ENCODE peak calls at places on chromosomes 16 and 17, in seven cellular contexts. One of them, this sample, is unnamed.

GRCh38 chr16:89921699-89922476 is 1.3 kb upstream of the TUBB3 start:
- DNase-seq in psoas muscle: peak; percentile 83
- DNase-seq in aorta: peak; percentile 96
- DNase-seq in breast epithelium: no peak
- DNase-seq in naive thymus-derived CD4-positive, alpha-beta T cell: no peak
- DNase-seq in esophagus muscularis mucosa: no peak
- DNase-seq in left ventricle myocardium inferior: peak; percentile 82
- DNase-seq in this sample: peak; percentile 98

GRCh38 chr16:88685156-88686061 is 898 bp downstream of the SNAI3 start:
- DNase-seq in breast epithelium: no peak
- DNase-seq in left ventricle myocardium inferior: no peak
- DNase-seq in psoas muscle: no peak
- DNase-seq in aorta: no peak
- DNase-seq in naive thymus-derived CD4-positive, alpha-beta T cell: peak; percentile 47
- DNase-seq in esophagus muscularis mucosa: no peak
- DNase-seq in this sample: peak; percentile 77

GRCh38 chr16:51276335-51276734 is 125.3 kb upstream of the SALL1 start:
- DNase-seq in naive thymus-derived CD4-positive, alpha-beta T cell: no peak
- DNase-seq in aorta: no peak
- DNase-seq in esophagus muscularis mucosa: no peak
- DNase-seq in left ventricle myocardium inferior: no peak
- DNase-seq in psoas muscle: no peak
- DNase-seq in breast epithelium: no peak
- DNase-seq in this sample: no peak

GRCh38 chr16:79264237-79265104 is 336.1 kb downstream of the MAF start:
- DNase-seq in psoas muscle: no peak
- DNase-seq in aorta: no peak
- DNase-seq in breast epithelium: no peak
- DNase-seq in esophagus muscularis mucosa: no peak
- DNase-seq in naive thymus-derived CD4-positive, alpha-beta T cell: no peak
- DNase-seq in left ventricle myocardium inferior: no peak
- DNase-seq in this sample: no peak

GRCh38 chr16:50708373-50709060 is 15.1 kb downstream of the NOD2 start:
- DNase-seq in left ventricle myocardium inferior: no peak
- DNase-seq in aorta: no peak
- DNase-seq in esophagus muscularis mucosa: no peak
- DNase-seq in breast epithelium: no peak
- DNase-seq in naive thymus-derived CD4-positive, alpha-beta T cell: no peak
- DNase-seq in psoas muscle: no peak
- DNase-seq in this sample: no peak

GRCh38 chr16:1431497-1432270 is 806 bp downstream of the PERCC1 start:
- DNase-seq in aorta: no peak
- DNase-seq in psoas muscle: no peak
- DNase-seq in esophagus muscularis mucosa: no peak
- DNase-seq in left ventricle myocardium inferior: no peak
- DNase-seq in breast epithelium: no peak
- DNase-seq in naive thymus-derived CD4-positive, alpha-beta T cell: no peak
- DNase-seq in this sample: no peak

GRCh38 chr17:36590082-36590481 is 1.6 kb upstream of the DHRS11 start:
- DNase-seq in psoas muscle: no peak
- DNase-seq in naive thymus-derived CD4-positive, alpha-beta T cell: no peak
- DNase-seq in esophagus muscularis mucosa: no peak
- DNase-seq in left ventricle myocardium inferior: no peak
- DNase-seq in aorta: no peak
- DNase-seq in breast epithelium: no peak
- DNase-seq in this sample: no peak

GRCh38 chr16:1413684-1414531 is 596 bp downstream of the UNKL start:
- DNase-seq in naive thymus-derived CD4-positive, alpha-beta T cell: peak; percentile 56
- DNase-seq in left ventricle myocardium inferior: peak; percentile 46
- DNase-seq in breast epithelium: no peak
- DNase-seq in esophagus muscularis mucosa: no peak
- DNase-seq in psoas muscle: peak; percentile 60
- DNase-seq in aorta: peak; percentile 69
- DNase-seq in this sample: peak; percentile 84

GRCh38 chr17:73013299-73013698 is 79.2 kb downstream of the SLC39A11 start:
- DNase-seq in aorta: no peak
- DNase-seq in breast epithelium: no peak
- DNase-seq in esophagus muscularis mucosa: no peak
- DNase-seq in naive thymus-derived CD4-positive, alpha-beta T cell: no peak
- DNase-seq in left ventricle myocardium inferior: no peak
- DNase-seq in psoas muscle: no peak
- DNase-seq in this sample: no peak

GRCh38 chr16:3215601-3216262 is 19.2 kb downstream of the ZNF200 start:
- DNase-seq in esophagus muscularis mucosa: no peak
- DNase-seq in psoas muscle: no peak
- DNase-seq in left ventricle myocardium inferior: no peak
- DNase-seq in aorta: no peak
- DNase-seq in naive thymus-derived CD4-positive, alpha-beta T cell: peak; percentile 27
- DNase-seq in breast epithelium: no peak
- DNase-seq in this sample: no peak

GRCh38 chr16:3383045-3383448 is 17.8 kb downstream of the ZSCAN32 start:
- DNase-seq in esophagus muscularis mucosa: no peak
- DNase-seq in breast epithelium: no peak
- DNase-seq in psoas muscle: no peak
- DNase-seq in aorta: no peak
- DNase-seq in naive thymus-derived CD4-positive, alpha-beta T cell: no peak
- DNase-seq in left ventricle myocardium inferior: no peak
- DNase-seq in this sample: no peak

GRCh38 chr17:82750241-82750905 is 1.5 kb upstream of the TBCD start:
- DNase-seq in psoas muscle: peak; percentile 17
- DNase-seq in aorta: peak; percentile 35
- DNase-seq in esophagus muscularis mucosa: no peak
- DNase-seq in breast epithelium: no peak
- DNase-seq in left ventricle myocardium inferior: no peak
- DNase-seq in naive thymus-derived CD4-positive, alpha-beta T cell: peak; percentile 26
- DNase-seq in this sample: peak; percentile 81

GRCh38 chr17:2563061-2563460 is 30.4 kb upstream of the PAFAH1B1 start:
- DNase-seq in aorta: no peak
- DNase-seq in left ventricle myocardium inferior: no peak
- DNase-seq in breast epithelium: no peak
- DNase-seq in psoas muscle: no peak
- DNase-seq in naive thymus-derived CD4-positive, alpha-beta T cell: no peak
- DNase-seq in esophagus muscularis mucosa: no peak
- DNase-seq in this sample: no peak

GRCh38 chr17:3641717-3642486 is 5.3 kb downstream of the CTNS start:
- DNase-seq in naive thymus-derived CD4-positive, alpha-beta T cell: no peak
- DNase-seq in psoas muscle: no peak
- DNase-seq in breast epithelium: no peak
- DNase-seq in aorta: peak; percentile 11
- DNase-seq in esophagus muscularis mucosa: no peak
- DNase-seq in left ventricle myocardium inferior: no peak
- DNase-seq in this sample: no peak

GRCh38 chr16:74279266-74279665 is 17.3 kb upstream of the PSMD7 start:
- DNase-seq in esophagus muscularis mucosa: no peak
- DNase-seq in naive thymus-derived CD4-positive, alpha-beta T cell: no peak
- DNase-seq in psoas muscle: no peak
- DNase-seq in breast epithelium: no peak
- DNase-seq in aorta: no peak
- DNase-seq in left ventricle myocardium inferior: no peak
- DNase-seq in this sample: no peak

GRCh38 chr16:14608604-14609003 is 21.5 kb downstream of the PARN start:
- DNase-seq in esophagus muscularis mucosa: no peak
- DNase-seq in left ventricle myocardium inferior: no peak
- DNase-seq in aorta: no peak
- DNase-seq in breast epithelium: peak; percentile 59
- DNase-seq in naive thymus-derived CD4-positive, alpha-beta T cell: no peak
- DNase-seq in psoas muscle: no peak
- DNase-seq in this sample: no peak

GRCh38 chr16:4698321-4699029 is 5.1 kb downstream of the NUDT16L1 start:
- DNase-seq in aorta: no peak
- DNase-seq in left ventricle myocardium inferior: no peak
- DNase-seq in naive thymus-derived CD4-positive, alpha-beta T cell: no peak
- DNase-seq in breast epithelium: no peak
- DNase-seq in esophagus muscularis mucosa: no peak
- DNase-seq in psoas muscle: no peak
- DNase-seq in this sample: peak; percentile 77

GRCh38 chr16:88530858-88531203 is 39.4 kb upstream of the ZC3H18 start:
- DNase-seq in breast epithelium: no peak
- DNase-seq in psoas muscle: no peak
- DNase-seq in left ventricle myocardium inferior: no peak
- DNase-seq in naive thymus-derived CD4-positive, alpha-beta T cell: no peak
- DNase-seq in aorta: no peak
- DNase-seq in esophagus muscularis mucosa: no peak
- DNase-seq in this sample: no peak

GRCh38 chr17:8572767-8573166 is 57.8 kb downstream of the MYH10 start:
- DNase-seq in naive thymus-derived CD4-positive, alpha-beta T cell: no peak
- DNase-seq in breast epithelium: no peak
- DNase-seq in esophagus muscularis mucosa: no peak
- DNase-seq in aorta: no peak
- DNase-seq in psoas muscle: no peak
- DNase-seq in left ventricle myocardium inferior: no peak
- DNase-seq in this sample: no peak
- H3K36me3 ChIP-seq in naive thymus-derived CD4-positive, alpha-beta T cell: no peaks in the 10 kb centered on the region
- H3K36me3 ChIP-seq in breast epithelium: no peaks in the 10 kb centered on the region
- H3K36me3 ChIP-seq in esophagus muscularis mucosa: peaks cover 13% of the 10 kb centered on the region
- H3K36me3 ChIP-seq in aorta: peaks cover 10% of the 10 kb centered on the region
- H3K36me3 ChIP-seq in psoas muscle: peaks cover 7% of the 10 kb centered on the region
- H3K36me3 ChIP-seq in left ventricle myocardium inferior: peaks cover 22% of the 10 kb centered on the region
- H3K36me3 ChIP-seq in this sample: peaks cover 5% of the 10 kb centered on the region

DNA sequence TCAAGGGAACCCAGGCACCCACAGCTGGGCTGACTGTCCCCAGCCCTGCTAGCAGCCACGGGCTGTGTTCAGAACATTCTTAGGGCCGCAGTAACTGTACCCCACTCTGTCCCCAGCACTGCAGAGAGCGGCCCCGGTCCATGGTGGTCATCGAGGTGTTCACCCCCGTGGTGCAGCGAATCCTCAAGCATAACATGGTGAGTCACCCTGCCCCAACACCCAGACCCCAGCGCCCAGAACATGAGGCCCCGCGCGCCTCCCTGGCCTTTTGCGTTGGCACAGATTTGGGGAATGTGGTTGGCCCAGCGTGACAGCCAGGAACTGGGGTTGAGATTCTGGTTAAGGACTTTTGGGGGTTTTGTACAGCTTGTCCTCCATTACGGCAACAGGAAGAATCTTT is 114.9 kb upstream of the PLCG2 start:
- DNase-seq in aorta: no peak
- DNase-seq in psoas muscle: no peak
- DNase-seq in naive thymus-derived CD4-positive, alpha-beta T cell: no peak
- DNase-seq in left ventricle myocardium inferior: no peak
- DNase-seq in breast epithelium: no peak
- DNase-seq in esophagus muscularis mucosa: no peak
- DNase-seq in this sample: no peak
- H3K36me3 ChIP-seq in aorta: no peaks in the 10 kb centered on the region
- H3K36me3 ChIP-seq in psoas muscle: peaks cover 7% of the 10 kb centered on the region
- H3K36me3 ChIP-seq in naive thymus-derived CD4-positive, alpha-beta T cell: peaks cover 5% of the 10 kb centered on the region
- H3K36me3 ChIP-seq in left ventricle myocardium inferior: peaks cover 32% of the 10 kb centered on the region
- H3K36me3 ChIP-seq in breast epithelium: no peaks in the 10 kb centered on the region
- H3K36me3 ChIP-seq in esophagus muscularis mucosa: peaks cover 37% of the 10 kb centered on the region
- H3K36me3 ChIP-seq in this sample: peaks cover 22% of the 10 kb centered on the region

GRCh38 chr16:48353565-48354163 is 31.5 kb downstream of the SIAH1 start:
- DNase-seq in left ventricle myocardium inferior: no peak
- DNase-seq in aorta: peak; percentile 60
- DNase-seq in psoas muscle: no peak
- DNase-seq in naive thymus-derived CD4-positive, alpha-beta T cell: peak; percentile 77
- DNase-seq in esophagus muscularis mucosa: no peak
- DNase-seq in breast epithelium: no peak
- DNase-seq in this sample: no peak
- H3K36me3 ChIP-seq in left ventricle myocardium inferior: peaks cover 41% of the 10 kb centered on the region
- H3K36me3 ChIP-seq in aorta: peaks cover 6% of the 10 kb centered on the region
- H3K36me3 ChIP-seq in psoas muscle: peaks cover 70% of the 10 kb centered on the region
- H3K36me3 ChIP-seq in naive thymus-derived CD4-positive, alpha-beta T cell: peaks cover 8% of the 10 kb centered on the region
- H3K36me3 ChIP-seq in esophagus muscularis mucosa: peaks cover 45% of the 10 kb centered on the region
- H3K36me3 ChIP-seq in breast epithelium: no peaks in the 10 kb centered on the region
- H3K36me3 ChIP-seq in this sample: peaks cover 6% of the 10 kb centered on the region

DNA sequence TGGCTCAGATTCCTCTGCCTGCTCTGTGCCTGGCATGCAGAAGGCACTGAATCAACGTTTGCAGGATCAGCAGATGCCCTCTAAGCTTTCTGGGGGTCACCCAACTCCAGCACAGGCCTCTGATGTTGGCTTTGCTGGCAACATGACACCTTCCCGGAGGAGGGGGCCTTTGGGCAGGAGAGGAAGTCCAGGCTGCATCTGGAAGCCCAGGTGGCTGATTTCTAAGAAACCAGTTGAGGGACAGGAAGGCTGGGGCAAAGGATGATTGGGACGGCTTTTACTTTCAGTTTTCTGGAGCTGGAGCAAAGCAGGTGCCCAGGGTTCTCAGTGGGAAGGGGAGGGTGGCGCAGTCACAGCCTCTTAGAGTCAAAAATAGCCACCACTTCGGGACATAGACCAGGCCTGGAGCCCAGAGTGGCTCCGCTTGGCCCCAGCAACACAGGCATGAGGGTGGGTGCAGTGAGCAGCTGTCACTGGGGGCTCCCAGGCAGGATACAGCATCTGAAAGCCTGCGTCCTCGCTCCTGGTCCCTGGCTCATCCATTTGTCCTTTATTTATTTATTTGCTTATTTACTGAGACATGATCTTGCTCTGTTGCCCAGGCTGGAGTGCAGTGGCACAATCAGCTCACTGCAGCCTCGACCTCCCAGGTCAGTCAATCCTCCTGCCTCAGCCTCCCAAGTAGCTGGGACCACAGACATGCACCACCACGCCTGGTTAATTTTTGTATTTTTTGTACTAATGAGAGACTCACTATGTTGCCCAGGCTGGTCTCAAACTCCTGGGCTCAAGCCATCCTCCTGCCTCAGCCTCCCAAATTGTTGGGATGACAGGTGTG is 15.1 kb downstream of the SOCS1 start:
- DNase-seq in naive thymus-derived CD4-positive, alpha-beta T cell: no peak
- DNase-seq in breast epithelium: no peak
- DNase-seq in psoas muscle: no peak
- DNase-seq in left ventricle myocardium inferior: peak; percentile 51
- DNase-seq in esophagus muscularis mucosa: no peak
- DNase-seq in aorta: peak; percentile 48
- DNase-seq in this sample: no peak
- H3K36me3 ChIP-seq in naive thymus-derived CD4-positive, alpha-beta T cell: no peaks in the 10 kb centered on the region
- H3K36me3 ChIP-seq in breast epithelium: no peaks in the 10 kb centered on the region
- H3K36me3 ChIP-seq in psoas muscle: no peaks in the 10 kb centered on the region
- H3K36me3 ChIP-seq in left ventricle myocardium inferior: no peaks in the 10 kb centered on the region
- H3K36me3 ChIP-seq in esophagus muscularis mucosa: no peaks in the 10 kb centered on the region
- H3K36me3 ChIP-seq in aorta: no peaks in the 10 kb centered on the region
- H3K36me3 ChIP-seq in this sample: no peaks in the 10 kb centered on the region

DNA sequence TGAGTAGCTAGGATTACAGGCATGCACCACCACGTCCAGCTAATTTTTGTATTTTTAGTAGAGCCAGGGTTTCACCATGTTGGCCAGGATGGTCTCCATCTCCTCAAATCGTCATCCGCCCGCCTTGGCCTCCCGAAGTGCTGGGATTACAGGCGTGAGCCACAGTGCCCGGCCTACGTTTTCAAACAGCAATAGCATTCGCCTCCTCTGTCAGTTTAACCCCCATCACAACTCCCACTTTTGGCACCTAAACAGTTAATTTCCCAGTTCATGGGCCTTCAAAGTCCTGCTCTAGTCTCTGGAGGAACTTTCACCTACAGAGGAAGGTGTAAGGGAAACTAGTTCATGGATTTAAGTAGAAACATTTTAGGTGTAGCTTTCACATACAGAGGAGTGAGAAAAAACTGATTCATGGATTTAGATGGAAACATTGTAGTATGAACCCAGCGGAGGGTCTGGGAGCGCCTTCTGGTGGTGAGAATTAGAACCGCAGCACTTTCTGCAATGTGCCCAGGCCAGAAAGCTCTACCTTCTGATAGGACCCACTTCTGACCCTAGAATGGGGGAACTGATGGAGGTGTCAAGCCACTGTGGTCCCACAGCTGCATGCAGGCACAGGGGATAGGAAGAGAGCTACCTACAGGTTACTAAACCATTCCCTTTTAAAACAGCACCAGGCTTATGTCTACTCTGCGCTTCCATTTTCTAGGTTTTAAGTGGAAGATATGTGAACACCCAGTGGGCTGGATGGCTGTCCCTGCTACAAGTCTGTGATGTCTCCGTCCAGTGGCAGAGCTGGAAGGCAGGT is 12.0 kb upstream of the MEOX1 start:
- DNase-seq in breast epithelium: peak; percentile 46
- DNase-seq in aorta: peak; percentile 79
- DNase-seq in naive thymus-derived CD4-positive, alpha-beta T cell: peak; percentile 46
- DNase-seq in left ventricle myocardium inferior: peak; percentile 76
- DNase-seq in esophagus muscularis mucosa: peak; percentile 95
- DNase-seq in psoas muscle: peak; percentile 68
- DNase-seq in this sample: no peak
- H3K36me3 ChIP-seq in breast epithelium: no peaks in the 10 kb centered on the region
- H3K36me3 ChIP-seq in aorta: no peaks in the 10 kb centered on the region
- H3K36me3 ChIP-seq in naive thymus-derived CD4-positive, alpha-beta T cell: no peaks in the 10 kb centered on the region
- H3K36me3 ChIP-seq in left ventricle myocardium inferior: no peaks in the 10 kb centered on the region
- H3K36me3 ChIP-seq in esophagus muscularis mucosa: no peaks in the 10 kb centered on the region
- H3K36me3 ChIP-seq in psoas muscle: no peaks in the 10 kb centered on the region
- H3K36me3 ChIP-seq in this sample: no peaks in the 10 kb centered on the region

This sample was measured in kidney.